ENCODE peak calls at places on chromosomes 3 and 15, in seven cellular contexts. L is GM20000, Z is GM10248, Y is lower leg skin, U is neural progenitor cell, C is upper lobe of right lung, M is astrocyte. J is an unnamed sample.

GRCh38 chr15:68341851-68342336 is 64.3 kb downstream of the FEM1B start:
- DNase-seq in M (no peak), Z (no peak), U (no peak), L (no peak), C (no peak), Y (no peak), J (no peak)

GRCh38 chr3:110026421-110026820 is 689.1 kb upstream of the DPPA4 start:
- DNase-seq in Z (no peak), C (no peak), U (no peak), L (no peak), M (no peak), Y (no peak), J (no peak)

GRCh38 chr3:52233108-52233591 is 5.8 kb downstream of the TWF2 start:
- DNase-seq in Z (no peak), Y (no peak), C (no peak), M (no peak), L (no peak), U (no peak), J (no peak)

GRCh38 chr3:177146646-177147045 is 50.6 kb downstream of the TBL1XR1 start:
- DNase-seq in Z (no peak), M (peak), U (no peak), C (no peak), Y (no peak), L (no peak), J (no peak)

GRCh38 chr3:33681667-33682066 is 36.4 kb downstream of the CLASP2 start:
- DNase-seq in M (no peak), C (no peak), Y (no peak), U (no peak), Z (no peak), L (no peak), J (no peak)

GRCh38 chr3:56189486-56189985 is 278.7 kb downstream of the ERC2 start:
- DNase-seq in M (no peak), L (no peak), U (no peak), Z (no peak), Y (no peak), C (no peak), J (no peak)

GRCh38 chr3:185729335-185729715 is 95.5 kb downstream of the IGF2BP2 start:
- DNase-seq in U (no peak), Y (no peak), L (no peak), C (no peak), M (peak), Z (no peak), J (no peak)

GRCh38 chr3:40572588-40572987 is 47.8 kb downstream of the ZNF621 start:
- DNase-seq in C (no peak), M (no peak), U (no peak), L (no peak), Y (no peak), Z (no peak), J (no peak)

GRCh38 chr15:88275804-88276203 is 19.3 kb upstream of the NTRK3 start:
- DNase-seq in U (no peak), M (no peak), Z (no peak), L (no peak), C (peak), Y (no peak), J (no peak)

GRCh38 chr3:70531838-70532489 is 219.5 kb upstream of the MDFIC2 start:
- DNase-seq in C (no peak), L (no peak), U (no peak), Z (no peak), Y (no peak), M (no peak), J (no peak)

GRCh38 chr3:122392868-122393844 is 9.2 kb downstream of the FAM162A start:
- DNase-seq in Y (no peak), Z (peak), M (peak), L (peak), U (peak), C (no peak), J (no peak)

GRCh38 chr3:166013073-166013679 is 176.0 kb upstream of the BCHE start:
- DNase-seq in L (peak), C (no peak), M (peak), Z (no peak), Y (no peak), U (peak), J (no peak)

GRCh38 chr3:18195836-18196235 is 229.3 kb downstream of the SATB1 start:
- DNase-seq in M (no peak), Y (no peak), Z (no peak), C (no peak), U (no peak), L (no peak), J (no peak)

GRCh38 chr3:49164983-49165720 is 979 bp downstream of the CCDC71 start:
- DNase-seq in M (no peak), L (no peak), U (no peak), Z (no peak), Y (no peak), C (no peak), J (peak)

GRCh38 chr15:68334661-68335124 is 57.1 kb downstream of the FEM1B start:
- DNase-seq in Z (no peak), Y (no peak), M (peak), C (no peak), U (no peak), L (no peak), J (no peak)

GRCh38 chr3:72957303-72957702 is 39.3 kb upstream of the PPP4R2 start:
- DNase-seq in C (no peak), U (peak), M (no peak), Z (no peak), L (no peak), Y (peak), J (no peak)

GRCh38 chr3:17261627-17262369 is 377.0 kb downstream of the PLCL2 start:
- DNase-seq in Z (no peak), U (no peak), L (no peak), Y (no peak), M (no peak), C (no peak), J (no peak)

GRCh38 chr3:27094721-27095120 is 274.5 kb downstream of the NEK10 start:
- DNase-seq in Y (no peak), M (no peak), L (no peak), Z (no peak), C (no peak), U (no peak), J (no peak)

GRCh38 chr15:67152429-67152828 is 87.0 kb downstream of the SMAD3 start:
- DNase-seq in C (no peak), M (no peak), L (no peak), Z (no peak), Y (no peak), U (no peak), J (no peak)

GRCh38 chr3:155281892-155282291 is 11.6 kb downstream of the STRIT1 start:
- DNase-seq in U (no peak), Z (no peak), M (peak), Y (no peak), L (no peak), C (no peak), J (no peak)

GRCh38 chr3:180277036-180277435 is 240.3 kb upstream of the PEX5L start:
- DNase-seq in C (no peak), Y (no peak), U (no peak), M (peak), L (no peak), Z (no peak), J (no peak)

GRCh38 chr3:54999801-55000200 is 71.9 kb upstream of the LRTM1 start:
- DNase-seq in C (no peak), M (peak), L (no peak), Y (no peak), U (no peak), Z (no peak), J (no peak)

GRCh38 chr3:170220871-170221270 is 1.4 kb upstream of the PRKCI start:
- DNase-seq in Y (no peak), C (no peak), U (no peak), M (peak), Z (no peak), L (no peak), J (no peak)

GRCh38 chr3:14921811-14922705 is 25.3 kb upstream of the NR2C2 start:
- DNase-seq in C (peak), M (peak), Y (no peak), Z (peak), L (no peak), U (no peak), J (no peak)

GRCh38 chr3:188037116-188037718 is 116.7 kb upstream of the LPP start:
- DNase-seq in U (peak), Z (no peak), C (no peak), L (no peak), Y (no peak), M (peak), J (no peak)

GRCh38 chr3:36813320-36813719 is 49.0 kb upstream of the DCLK3 start:
- DNase-seq in U (no peak), C (no peak), Z (no peak), L (no peak), M (no peak), Y (no peak), J (no peak)

GRCh38 chr3:4804161-4805058 is 174.8 kb upstream of the BHLHE40 start:
- DNase-seq in L (no peak), M (no peak), C (no peak), U (no peak), Z (no peak), Y (no peak), J (no peak)

GRCh38 chr3:182713743-182714517 is 79.4 kb upstream of the ATP11B start:
- DNase-seq in U (peak), C (no peak), Z (peak), M (peak), Y (no peak), L (peak), J (peak)

GRCh38 chr3:143384076-143384475 is 264.5 kb downstream of the CHST2 start:
- DNase-seq in M (no peak), Y (no peak), Z (no peak), L (no peak), U (no peak), C (no peak), J (no peak)

GRCh38 chr15:29670945-29671307 is 151.3 kb downstream of the TJP1 start:
- DNase-seq in C (no peak), L (no peak), Y (no peak), U (no peak), M (peak), Z (no peak), J (no peak)

GRCh38 chr3:23648326-23648964 is 157.3 kb upstream of the UBE2E1 start:
- DNase-seq in C (no peak), Z (no peak), L (no peak), M (no peak), U (peak), Y (no peak), J (no peak)

GRCh38 chr15:74651251-74651741 is 35.7 kb downstream of the CLK3 start:
- DNase-seq in Y (peak), Z (no peak), U (no peak), C (no peak), M (peak), L (no peak), J (no peak)

GRCh38 chr15:83449928-83450501 is 2.9 kb downstream of the SH3GL3 start:
- DNase-seq in C (no peak), M (no peak), U (no peak), Z (no peak), L (no peak), Y (no peak), J (no peak)

GRCh38 chr15:60682115-60682514 is 203.2 kb upstream of the ICE2 start:
- DNase-seq in L (peak), Z (no peak), M (peak), C (no peak), Y (no peak), U (no peak), J (no peak)

GRCh38 chr3:16476636-16477035 is 36.9 kb downstream of the RFTN1 start:
- DNase-seq in U (no peak), C (no peak), Z (no peak), L (no peak), M (peak), Y (no peak), J (no peak)

GRCh38 chr15:52822475-52822874 is 32.3 kb upstream of the ONECUT1 start:
- DNase-seq in L (no peak), Y (no peak), U (no peak), Z (no peak), C (peak), M (no peak), J (no peak)

GRCh38 chr15:99556010-99556409 is 9.8 kb upstream of the MEF2A start:
- DNase-seq in U (no peak), L (no peak), Y (no peak), M (no peak), C (no peak), Z (no peak), J (no peak)

GRCh38 chr3:81419196-81419595 is 342.2 kb downstream of the GBE1 start:
- DNase-seq in L (peak), U (no peak), Z (peak), M (no peak), Y (no peak), C (no peak), J (no peak)

GRCh38 chr3:67901681-67902080 is 247.3 kb upstream of the SUCLG2 start:
- DNase-seq in M (no peak), Y (no peak), Z (no peak), C (no peak), L (no peak), U (peak), J (no peak)
- TF ChIP-seq CTCF in M (peak), Y (no peak), Z (no peak), C (no peak), L (no peak), U (peak), J (peak)

GRCh38 chr3:37862712-37863551 is 1.3 kb downstream of the CTDSPL start:
- DNase-seq in Z (no peak), M (peak), L (peak), C (no peak), Y (peak), U (peak), J (no peak)

GRCh38 chr3:37867144-37867543 is 5.5 kb downstream of the CTDSPL start:
- DNase-seq in L (no peak), M (no peak), Z (no peak), U (no peak), Y (no peak), C (no peak), J (no peak)

GRCh38 chr3:37863552-37863865 is 1.8 kb downstream of the CTDSPL start:
- DNase-seq in L (no peak), C (no peak), Z (no peak), M (no peak), U (no peak), Y (no peak), J (no peak)

GRCh38 chr3:37863949-37864822 is 2.5 kb downstream of the CTDSPL start:
- DNase-seq in M (no peak), C (no peak), L (no peak), U (no peak), Z (no peak), Y (no peak), J (no peak)

GRCh38 chr3:37864904-37865303 is 3.2 kb downstream of the CTDSPL start:
- DNase-seq in U (no peak), M (no peak), Y (no peak), Z (no peak), C (no peak), L (peak), J (no peak)
- TF ChIP-seq CTCF in U (no peak), M (no peak), Y (no peak), Z (no peak), C (no peak), L (no peak), J (peak)

DNA sequence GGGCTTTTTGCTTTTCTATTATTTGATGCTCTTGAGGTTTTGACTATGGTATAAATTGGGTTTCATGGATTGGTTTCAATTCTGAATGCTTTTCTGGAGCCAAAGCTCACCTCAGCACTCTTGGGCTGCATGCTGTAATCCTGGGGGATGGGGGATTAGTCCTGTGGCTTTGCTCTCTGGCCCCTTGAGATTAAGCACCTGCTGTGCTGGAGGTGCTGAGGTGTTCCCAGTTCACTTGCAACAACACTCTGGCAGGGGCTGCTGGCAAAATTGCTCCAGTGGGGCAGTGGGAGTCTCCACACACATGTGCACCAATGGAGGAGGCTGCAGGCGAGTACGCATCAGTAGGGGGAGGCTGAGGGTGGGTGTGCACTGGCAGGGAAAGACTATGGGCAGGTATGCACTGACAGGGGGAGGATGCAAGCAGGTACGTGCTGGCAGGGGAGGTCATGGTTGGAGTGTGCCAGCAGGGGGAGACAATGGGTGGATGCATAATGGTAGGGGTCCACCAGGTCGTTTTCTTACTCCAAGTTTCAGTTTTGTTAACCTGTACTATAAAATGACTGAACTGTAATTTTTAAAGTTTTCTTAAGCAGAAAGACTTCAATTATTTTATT is 489.2 kb downstream of the FGF12 start:
- DNase-seq in M (no peak), U (peak), Z (no peak), Y (no peak), C (no peak), L (no peak), J (no peak)
- TF ChIP-seq CTCF in M (no peak), U (peak), Z (no peak), Y (no peak), C (no peak), L (no peak), J (no peak)

GRCh38 chr3:116863842-116864626 is 154.5 kb downstream of the TUSC7 start:
- DNase-seq in U (peak), L (peak), C (no peak), Y (no peak), Z (peak), M (peak), J (no peak)
- TF ChIP-seq CTCF in U (peak), L (no peak), C (peak), Y (no peak), Z (peak), M (peak), J (peak)

GRCh38 chr3:39210078-39210477 is 17.7 kb upstream of the XIRP1 start:
- DNase-seq in C (no peak), U (no peak), Y (no peak), M (no peak), L (no peak), Z (no peak), J (no peak)

GRCh38 chr3:39207361-39208192 is 15.2 kb upstream of the XIRP1 start:
- DNase-seq in Z (no peak), U (no peak), Y (no peak), L (no peak), C (no peak), M (no peak), J (no peak)

GRCh38 chr3:39209329-39209970 is 17.1 kb upstream of the XIRP1 start:
- DNase-seq in C (no peak), Z (no peak), L (no peak), Y (no peak), U (no peak), M (no peak), J (no peak)

GRCh38 chr3:39205919-39206516 is 13.6 kb upstream of the XIRP1 start:
- DNase-seq in Z (no peak), Y (no peak), C (no peak), M (no peak), U (no peak), L (no peak), J (no peak)

GRCh38 chr3:39208463-39209055 is 16.2 kb upstream of the XIRP1 start:
- DNase-seq in Z (no peak), U (peak), L (peak), C (no peak), M (peak), Y (peak), J (no peak)
- TF ChIP-seq CTCF in Z (peak), U (peak), L (peak), C (peak), M (peak), Y (no peak), J (peak)

GRCh38 chr15:62740141-62741004 is 302.2 kb upstream of the TPM1 start:
- DNase-seq in C (no peak), Y (no peak), Z (no peak), U (no peak), M (peak), L (no peak), J (no peak)
- TF ChIP-seq CTCF in C (no peak), Y (no peak), Z (no peak), U (no peak), M (no peak), L (no peak), J (no peak)

DNA sequence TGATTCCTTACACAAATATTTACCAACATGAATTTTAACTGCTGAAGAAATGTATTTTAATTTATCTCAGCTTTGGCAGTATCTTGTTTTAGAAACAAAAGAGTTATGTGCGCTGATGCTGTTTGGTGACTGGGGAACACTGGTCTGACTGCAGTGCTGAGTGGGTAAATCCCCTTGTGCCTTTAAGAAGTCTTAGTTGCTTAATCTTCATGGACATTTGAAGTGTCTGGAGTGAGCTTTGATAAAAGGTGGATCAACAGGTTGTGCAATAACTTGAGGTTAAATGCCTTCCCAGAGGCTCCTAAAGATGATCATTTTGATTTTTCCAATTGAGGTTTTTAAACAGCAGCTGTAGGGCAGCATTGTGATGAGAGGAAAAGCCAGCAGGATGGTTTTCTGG is 68.7 kb downstream of the TP63 start:
- DNase-seq in C (no peak), U (no peak), M (no peak), Z (no peak), Y (no peak), L (no peak), J (no peak)
- TF ChIP-seq CTCF in C (no peak), U (no peak), M (no peak), Z (no peak), Y (no peak), L (no peak), J (no peak)

GRCh38 chr15:54594115-54594514 is 602.6 kb downstream of the RSL24D1 start:
- DNase-seq in L (no peak), U (no peak), M (no peak), C (no peak), Z (no peak), Y (no peak), J (no peak)
- TF ChIP-seq CTCF in L (no peak), U (no peak), M (no peak), C (no peak), Z (no peak), Y (no peak), J (no peak)

J was measured in D721Med.